ENCODE peak calls at places on chromosomes 12 and 14, in eight cellular contexts. One of them, this sample, is unnamed.

GRCh38 chr12:57517187-57517586 is 3.1 kb downstream of the DDIT3 start:
- DNase-seq in astrocyte of the cerebellum: no peak
- DNase-seq in NCI-H345: no peak
- DNase-seq in stimulated activated CD4-positive, alpha-beta T cell treated with anti-CD3 and anti-CD28 coated beads, Interleukin-1b, Interleukin-23, amount 100 ng/mL, for 48 hours: no peak
- DNase-seq in HCT116: no peak
- DNase-seq in posterior vena cava: no peak
- DNase-seq in activated CD4-positive, CD25-positive, alpha-beta regulatory T cell treated with anti-CD3 and anti-CD28 coated beads, Interleukin-2, amount 50 U/mL, for 72 hours: no peak
- DNase-seq in A549: peak
- DNase-seq in this sample: no peak

GRCh38 chr12:60191676-60192359 is 596.0 kb downstream of the SLC16A7 start:
- DNase-seq in astrocyte of the cerebellum: no peak
- DNase-seq in NCI-H345: no peak
- DNase-seq in stimulated activated CD4-positive, alpha-beta T cell treated with anti-CD3 and anti-CD28 coated beads, Interleukin-1b, Interleukin-23, amount 100 ng/mL, for 48 hours: no peak
- DNase-seq in HCT116: no peak
- DNase-seq in posterior vena cava: no peak
- DNase-seq in activated CD4-positive, CD25-positive, alpha-beta regulatory T cell treated with anti-CD3 and anti-CD28 coated beads, Interleukin-2, amount 50 U/mL, for 72 hours: no peak
- DNase-seq in A549: no peak
- DNase-seq in this sample: no peak

GRCh38 chr14:57060276-57060956 is 208.3 kb downstream of the EXOC5 start:
- DNase-seq in astrocyte of the cerebellum: no peak
- DNase-seq in NCI-H345: no peak
- DNase-seq in stimulated activated CD4-positive, alpha-beta T cell treated with anti-CD3 and anti-CD28 coated beads, Interleukin-1b, Interleukin-23, amount 100 ng/mL, for 48 hours: peak
- DNase-seq in HCT116: no peak
- DNase-seq in posterior vena cava: no peak
- DNase-seq in activated CD4-positive, CD25-positive, alpha-beta regulatory T cell treated with anti-CD3 and anti-CD28 coated beads, Interleukin-2, amount 50 U/mL, for 72 hours: no peak
- DNase-seq in A549: no peak
- DNase-seq in this sample: no peak

GRCh38 chr14:86541969-86542368 is 1012.0 kb downstream of the FLRT2 start:
- DNase-seq in astrocyte of the cerebellum: no peak
- DNase-seq in NCI-H345: no peak
- DNase-seq in stimulated activated CD4-positive, alpha-beta T cell treated with anti-CD3 and anti-CD28 coated beads, Interleukin-1b, Interleukin-23, amount 100 ng/mL, for 48 hours: no peak
- DNase-seq in HCT116: no peak
- DNase-seq in posterior vena cava: no peak
- DNase-seq in activated CD4-positive, CD25-positive, alpha-beta regulatory T cell treated with anti-CD3 and anti-CD28 coated beads, Interleukin-2, amount 50 U/mL, for 72 hours: no peak
- DNase-seq in A549: no peak
- DNase-seq in this sample: no peak

GRCh38 chr12:124004233-124004875 is 31.3 kb downstream of the ZNF664 start:
- DNase-seq in astrocyte of the cerebellum: no peak
- DNase-seq in NCI-H345: no peak
- DNase-seq in stimulated activated CD4-positive, alpha-beta T cell treated with anti-CD3 and anti-CD28 coated beads, Interleukin-1b, Interleukin-23, amount 100 ng/mL, for 48 hours: no peak
- DNase-seq in HCT116: no peak
- DNase-seq in posterior vena cava: no peak
- DNase-seq in activated CD4-positive, CD25-positive, alpha-beta regulatory T cell treated with anti-CD3 and anti-CD28 coated beads, Interleukin-2, amount 50 U/mL, for 72 hours: no peak
- DNase-seq in A549: no peak
- DNase-seq in this sample: no peak

GRCh38 chr14:101630056-101630960 is 69.0 kb downstream of the DIO3 start:
- DNase-seq in astrocyte of the cerebellum: no peak
- DNase-seq in NCI-H345: no peak
- DNase-seq in stimulated activated CD4-positive, alpha-beta T cell treated with anti-CD3 and anti-CD28 coated beads, Interleukin-1b, Interleukin-23, amount 100 ng/mL, for 48 hours: no peak
- DNase-seq in HCT116: no peak
- DNase-seq in posterior vena cava: peak
- DNase-seq in activated CD4-positive, CD25-positive, alpha-beta regulatory T cell treated with anti-CD3 and anti-CD28 coated beads, Interleukin-2, amount 50 U/mL, for 72 hours: no peak
- DNase-seq in A549: no peak
- DNase-seq in this sample: no peak

GRCh38 chr14:51157012-51157411 is 62.1 kb upstream of the TRIM9 start:
- DNase-seq in astrocyte of the cerebellum: no peak
- DNase-seq in NCI-H345: peak
- DNase-seq in stimulated activated CD4-positive, alpha-beta T cell treated with anti-CD3 and anti-CD28 coated beads, Interleukin-1b, Interleukin-23, amount 100 ng/mL, for 48 hours: no peak
- DNase-seq in HCT116: peak
- DNase-seq in posterior vena cava: no peak
- DNase-seq in activated CD4-positive, CD25-positive, alpha-beta regulatory T cell treated with anti-CD3 and anti-CD28 coated beads, Interleukin-2, amount 50 U/mL, for 72 hours: no peak
- DNase-seq in A549: peak
- DNase-seq in this sample: peak

GRCh38 chr12:55795950-55796349 is 21.6 kb downstream of the SARNP start:
- DNase-seq in astrocyte of the cerebellum: no peak
- DNase-seq in NCI-H345: no peak
- DNase-seq in stimulated activated CD4-positive, alpha-beta T cell treated with anti-CD3 and anti-CD28 coated beads, Interleukin-1b, Interleukin-23, amount 100 ng/mL, for 48 hours: no peak
- DNase-seq in HCT116: no peak
- DNase-seq in posterior vena cava: no peak
- DNase-seq in activated CD4-positive, CD25-positive, alpha-beta regulatory T cell treated with anti-CD3 and anti-CD28 coated beads, Interleukin-2, amount 50 U/mL, for 72 hours: no peak
- DNase-seq in A549: no peak
- DNase-seq in this sample: no peak

GRCh38 chr12:122467983-122468382 is 32.7 kb downstream of the ZCCHC8 start:
- DNase-seq in astrocyte of the cerebellum: no peak
- DNase-seq in NCI-H345: no peak
- DNase-seq in stimulated activated CD4-positive, alpha-beta T cell treated with anti-CD3 and anti-CD28 coated beads, Interleukin-1b, Interleukin-23, amount 100 ng/mL, for 48 hours: no peak
- DNase-seq in HCT116: no peak
- DNase-seq in posterior vena cava: no peak
- DNase-seq in activated CD4-positive, CD25-positive, alpha-beta regulatory T cell treated with anti-CD3 and anti-CD28 coated beads, Interleukin-2, amount 50 U/mL, for 72 hours: no peak
- DNase-seq in A549: peak
- DNase-seq in this sample: no peak

GRCh38 chr12:105706321-105706972 is 376.0 kb downstream of the C12orf75 start:
- DNase-seq in astrocyte of the cerebellum: peak
- DNase-seq in NCI-H345: peak
- DNase-seq in stimulated activated CD4-positive, alpha-beta T cell treated with anti-CD3 and anti-CD28 coated beads, Interleukin-1b, Interleukin-23, amount 100 ng/mL, for 48 hours: no peak
- DNase-seq in HCT116: no peak
- DNase-seq in posterior vena cava: no peak
- DNase-seq in activated CD4-positive, CD25-positive, alpha-beta regulatory T cell treated with anti-CD3 and anti-CD28 coated beads, Interleukin-2, amount 50 U/mL, for 72 hours: no peak
- DNase-seq in A549: no peak
- DNase-seq in this sample: no peak

GRCh38 chr14:74400328-74400727 is 25.7 kb downstream of the SYNDIG1L start:
- DNase-seq in astrocyte of the cerebellum: no peak
- DNase-seq in NCI-H345: no peak
- DNase-seq in stimulated activated CD4-positive, alpha-beta T cell treated with anti-CD3 and anti-CD28 coated beads, Interleukin-1b, Interleukin-23, amount 100 ng/mL, for 48 hours: no peak
- DNase-seq in HCT116: peak
- DNase-seq in posterior vena cava: no peak
- DNase-seq in activated CD4-positive, CD25-positive, alpha-beta regulatory T cell treated with anti-CD3 and anti-CD28 coated beads, Interleukin-2, amount 50 U/mL, for 72 hours: no peak
- DNase-seq in A549: peak
- DNase-seq in this sample: no peak

GRCh38 chr14:21071225-21072041 is 1.3 kb downstream of the ARHGEF40 start:
- DNase-seq in astrocyte of the cerebellum: peak
- DNase-seq in NCI-H345: peak
- DNase-seq in stimulated activated CD4-positive, alpha-beta T cell treated with anti-CD3 and anti-CD28 coated beads, Interleukin-1b, Interleukin-23, amount 100 ng/mL, for 48 hours: peak
- DNase-seq in HCT116: no peak
- DNase-seq in posterior vena cava: peak
- DNase-seq in activated CD4-positive, CD25-positive, alpha-beta regulatory T cell treated with anti-CD3 and anti-CD28 coated beads, Interleukin-2, amount 50 U/mL, for 72 hours: no peak
- DNase-seq in A549: peak
- DNase-seq in this sample: peak

GRCh38 chr14:91946313-91947195 is 940 bp downstream of the FBLN5 start:
- DNase-seq in astrocyte of the cerebellum: no peak
- DNase-seq in NCI-H345: no peak
- DNase-seq in stimulated activated CD4-positive, alpha-beta T cell treated with anti-CD3 and anti-CD28 coated beads, Interleukin-1b, Interleukin-23, amount 100 ng/mL, for 48 hours: no peak
- DNase-seq in HCT116: no peak
- DNase-seq in posterior vena cava: no peak
- DNase-seq in activated CD4-positive, CD25-positive, alpha-beta regulatory T cell treated with anti-CD3 and anti-CD28 coated beads, Interleukin-2, amount 50 U/mL, for 72 hours: no peak
- DNase-seq in A549: no peak
- DNase-seq in this sample: no peak

GRCh38 chr14:79064200-79064599 is 894.0 kb downstream of the NRXN3 start:
- DNase-seq in astrocyte of the cerebellum: no peak
- DNase-seq in NCI-H345: no peak
- DNase-seq in stimulated activated CD4-positive, alpha-beta T cell treated with anti-CD3 and anti-CD28 coated beads, Interleukin-1b, Interleukin-23, amount 100 ng/mL, for 48 hours: no peak
- DNase-seq in HCT116: no peak
- DNase-seq in posterior vena cava: no peak
- DNase-seq in activated CD4-positive, CD25-positive, alpha-beta regulatory T cell treated with anti-CD3 and anti-CD28 coated beads, Interleukin-2, amount 50 U/mL, for 72 hours: no peak
- DNase-seq in A549: no peak
- DNase-seq in this sample: no peak

This sample was measured in COR-L47.